ENCODE peak calls at places on chromosomes 13 and 19, in ten cellular contexts. P is stomach, E is HCT116, K is H1, M is vagina, Y is esophagus muscularis mucosa, Z is upper lobe of left lung, B is K562, F is transverse colon, A is endothelial cell of umbilical vein. G is an unnamed sample.

GRCh38 chr19:4373601-4374441 is 26.5 kb downstream of the SH3GL1 start:
- DNase-seq in M (no peak), P (no peak), K (no peak), F (no peak), E (no peak), B (no peak), A (no peak), Z (no peak), Y (no peak), G (no peak)

GRCh38 chr19:23273022-23273593 is 22.9 kb upstream of the ZNF724 start:
- DNase-seq in Y (no peak), Z (no peak), K (no peak), F (peak), B (no peak), A (no peak), E (no peak), M (no peak), P (no peak), G (no peak)

GRCh38 chr13:31742102-31742695 is 2.9 kb downstream of the RXFP2 start:
- DNase-seq in K (peak), F (peak), P (peak), M (no peak), E (peak), Y (no peak), A (peak), Z (peak), B (peak), G (peak)

GRCh38 chr13:96958286-96958891 is 35.9 kb downstream of the OXGR1 start:
- DNase-seq in A (peak), E (no peak), M (no peak), P (peak), Z (no peak), B (peak), Y (no peak), K (no peak), F (no peak), G (no peak)

GRCh38 chr19:42114412-42114811 is 17.8 kb downstream of the POU2F2 start:
- DNase-seq in K (no peak), A (no peak), E (no peak), F (peak), M (no peak), Z (no peak), Y (no peak), B (no peak), P (no peak), G (no peak)

GRCh38 chr13:68369739-68370138 is 1139.6 kb upstream of the PCDH9 start:
- DNase-seq in K (no peak), M (no peak), P (no peak), E (no peak), Z (no peak), A (no peak), B (no peak), Y (no peak), F (no peak), G (no peak)

GRCh38 chr19:45968626-45969025 is 5.0 kb downstream of the NOVA2 start:
- DNase-seq in M (no peak), A (no peak), B (no peak), Y (no peak), E (no peak), F (no peak), Z (no peak), K (no peak), P (no peak), G (no peak)

GRCh38 chr13:45851171-45851889 is at the start of gene SIAH3:
- DNase-seq in K (no peak), B (no peak), Y (no peak), F (no peak), M (no peak), P (no peak), A (peak), E (no peak), Z (no peak), G (no peak)

GRCh38 chr13:28621439-28621838 is 37.5 kb upstream of the POMP start:
- DNase-seq in A (no peak), F (no peak), P (no peak), Y (no peak), E (no peak), Z (no peak), K (no peak), B (no peak), M (no peak), G (no peak)

GRCh38 chr19:28961772-28962500 is 251.0 kb downstream of the UQCRFS1 start:
- DNase-seq in B (no peak), Z (no peak), E (no peak), F (no peak), P (no peak), M (no peak), A (no peak), Y (no peak), K (no peak), G (no peak)

GRCh38 chr19:44553478-44554171 is 24.1 kb upstream of the CEACAM20 start:
- DNase-seq in E (no peak), B (peak), F (no peak), Y (no peak), A (peak), K (no peak), P (no peak), M (no peak), Z (no peak), G (no peak)

GRCh38 chr19:56838930-56839664 is 1.4 kb downstream of the PEG3 start:
- DNase-seq in A (peak), Y (peak), F (peak), Z (peak), K (no peak), M (peak), E (no peak), P (peak), B (no peak), G (peak)

GRCh38 chr19:3857449-3858003 is 11.3 kb downstream of the ZFR2 start:
- DNase-seq in P (no peak), A (no peak), M (no peak), F (no peak), Y (no peak), E (no peak), K (no peak), Z (no peak), B (no peak), G (no peak)

GRCh38 chr13:41546372-41547252 is 89.3 kb downstream of the RGCC start:
- DNase-seq in P (no peak), A (no peak), E (no peak), K (no peak), B (no peak), M (no peak), F (no peak), Y (no peak), Z (no peak), G (no peak)

GRCh38 chr19:30307191-30307974 is 64.8 kb upstream of the ZNF536 start:
- DNase-seq in A (no peak), B (no peak), Z (no peak), E (no peak), M (no peak), F (no peak), K (no peak), Y (no peak), P (no peak), G (no peak)

GRCh38 chr13:26465514-26465913 is 92.0 kb upstream of the WASF3 start:
- DNase-seq in Z (no peak), A (no peak), M (no peak), Y (peak), F (no peak), B (no peak), P (no peak), E (no peak), K (no peak), G (no peak)

GRCh38 chr13:26469602-26470001 is 87.9 kb upstream of the WASF3 start:
- DNase-seq in Y (peak), M (peak), Z (no peak), E (no peak), B (no peak), P (no peak), A (no peak), F (no peak), K (no peak), G (no peak)

GRCh38 chr13:26468203-26468602 is 89.3 kb upstream of the WASF3 start:
- DNase-seq in B (no peak), F (no peak), E (no peak), A (no peak), M (peak), Z (no peak), P (no peak), K (no peak), Y (peak), G (no peak)

GRCh38 chr13:26463848-26464247 is 93.6 kb upstream of the WASF3 start:
- DNase-seq in M (no peak), E (no peak), Y (peak), F (no peak), K (no peak), A (no peak), Z (no peak), P (no peak), B (no peak), G (no peak)

DNA sequence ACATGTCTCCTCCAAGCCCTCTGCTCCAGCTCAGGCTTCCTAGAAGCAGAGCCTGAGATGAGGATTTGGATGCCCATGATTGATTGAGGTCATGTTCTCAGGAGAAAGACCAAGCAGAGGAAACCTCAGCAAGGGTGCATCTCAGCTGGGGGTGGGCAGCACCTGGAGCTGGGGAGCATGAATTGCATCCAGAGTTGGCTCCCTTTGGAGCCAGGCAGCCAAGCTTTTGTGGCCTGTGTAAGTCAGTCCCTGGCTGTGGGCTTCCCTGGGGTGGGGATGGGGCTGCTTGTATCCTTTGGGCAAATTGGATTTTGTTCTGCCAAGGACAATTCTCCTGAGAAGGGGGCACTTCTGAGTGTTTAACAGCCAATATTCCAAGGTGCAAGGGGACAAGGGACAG is 91.5 kb upstream of the WASF3 start:
- DNase-seq in K (no peak), E (no peak), M (no peak), F (no peak), A (no peak), Z (no peak), B (no peak), Y (no peak), P (no peak), G (no peak)
- H3K27ac ChIP-seq in K (no peak), E (no peak), M (no peak), F (no peak), A (no peak), Z (no peak), B (no peak), Y (no peak), P (no peak), G (no peak)

DNA sequence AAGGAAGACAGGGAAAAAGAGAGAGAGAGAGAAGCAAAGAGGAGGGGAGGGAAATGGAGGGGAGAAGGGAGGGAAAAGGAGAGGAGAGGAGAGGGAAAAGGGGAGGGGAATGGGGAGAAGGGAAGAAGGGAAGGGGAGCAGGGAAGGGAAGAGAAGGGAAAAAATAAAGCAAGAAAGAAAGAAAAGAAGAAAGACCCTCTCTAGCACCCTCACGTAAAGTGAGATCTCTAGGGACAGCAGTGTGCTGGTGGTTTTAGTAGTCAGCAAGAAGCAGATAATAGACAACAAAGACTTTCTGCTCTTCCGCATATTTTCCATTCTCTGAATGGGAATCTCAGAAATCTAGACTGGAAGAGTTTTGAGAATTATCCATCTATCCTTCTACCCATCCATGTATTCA is 201.8 kb upstream of the RFC3 start:
- DNase-seq in P (no peak), B (no peak), K (no peak), Z (no peak), F (no peak), E (no peak), Y (peak), A (no peak), M (no peak), G (no peak)
- TF ChIP-seq POLR2AphosphoS5 in P (no peak), B (no peak), K (no peak), Z (no peak), F (no peak), E (no peak), Y (no peak), A (no peak), M (no peak), G (no peak)

DNA sequence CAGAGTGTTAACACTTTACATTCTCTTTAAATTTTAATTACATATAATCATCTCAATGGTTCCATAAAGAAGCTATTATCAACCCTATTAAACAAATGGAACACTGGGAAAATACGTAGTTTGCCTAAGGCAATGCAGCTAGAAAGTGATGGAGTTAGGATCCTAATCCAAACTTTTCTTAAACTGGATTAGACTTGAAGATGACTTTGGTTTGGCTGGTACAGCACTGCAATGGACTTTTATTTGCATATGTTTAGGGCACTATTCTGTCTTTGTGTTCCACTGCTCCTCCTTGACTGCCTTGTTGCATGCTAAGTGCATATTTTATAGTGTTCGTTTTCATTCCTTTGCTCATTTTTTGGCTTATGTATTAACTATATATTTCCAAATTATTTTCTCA is 133.5 kb upstream of the UFM1 start:
- DNase-seq in A (no peak), Y (no peak), K (no peak), F (no peak), B (no peak), E (no peak), Z (no peak), P (no peak), M (no peak), G (no peak)
- TF ChIP-seq POLR2A in A (no peak), Y (no peak), K (no peak), F (no peak), B (no peak), E (no peak), Z (no peak), P (no peak), M (no peak), G (no peak)

GRCh38 chr19:1647664-1648155 is 4.7 kb downstream of the TCF3 start:
- DNase-seq in B (no peak), F (no peak), P (no peak), M (no peak), A (no peak), K (no peak), Y (no peak), E (no peak), Z (no peak), G (no peak)
- H3K27ac ChIP-seq in B (no peak), F (peak), P (no peak), M (no peak), A (no peak), K (no peak), Y (no peak), E (no peak), Z (no peak), G (no peak)

GRCh38 chr19:50414850-50415660 is 3.7 kb upstream of the SPIB start:
- DNase-seq in B (peak), P (peak), Z (peak), E (peak), K (peak), M (no peak), Y (no peak), A (peak), F (peak), G (peak)
- TF ChIP-seq POLR2AphosphoS5 in B (peak), P (peak), Z (no peak), E (no peak), K (peak), M (no peak), Y (peak), A (no peak), F (no peak), G (no peak)

DNA sequence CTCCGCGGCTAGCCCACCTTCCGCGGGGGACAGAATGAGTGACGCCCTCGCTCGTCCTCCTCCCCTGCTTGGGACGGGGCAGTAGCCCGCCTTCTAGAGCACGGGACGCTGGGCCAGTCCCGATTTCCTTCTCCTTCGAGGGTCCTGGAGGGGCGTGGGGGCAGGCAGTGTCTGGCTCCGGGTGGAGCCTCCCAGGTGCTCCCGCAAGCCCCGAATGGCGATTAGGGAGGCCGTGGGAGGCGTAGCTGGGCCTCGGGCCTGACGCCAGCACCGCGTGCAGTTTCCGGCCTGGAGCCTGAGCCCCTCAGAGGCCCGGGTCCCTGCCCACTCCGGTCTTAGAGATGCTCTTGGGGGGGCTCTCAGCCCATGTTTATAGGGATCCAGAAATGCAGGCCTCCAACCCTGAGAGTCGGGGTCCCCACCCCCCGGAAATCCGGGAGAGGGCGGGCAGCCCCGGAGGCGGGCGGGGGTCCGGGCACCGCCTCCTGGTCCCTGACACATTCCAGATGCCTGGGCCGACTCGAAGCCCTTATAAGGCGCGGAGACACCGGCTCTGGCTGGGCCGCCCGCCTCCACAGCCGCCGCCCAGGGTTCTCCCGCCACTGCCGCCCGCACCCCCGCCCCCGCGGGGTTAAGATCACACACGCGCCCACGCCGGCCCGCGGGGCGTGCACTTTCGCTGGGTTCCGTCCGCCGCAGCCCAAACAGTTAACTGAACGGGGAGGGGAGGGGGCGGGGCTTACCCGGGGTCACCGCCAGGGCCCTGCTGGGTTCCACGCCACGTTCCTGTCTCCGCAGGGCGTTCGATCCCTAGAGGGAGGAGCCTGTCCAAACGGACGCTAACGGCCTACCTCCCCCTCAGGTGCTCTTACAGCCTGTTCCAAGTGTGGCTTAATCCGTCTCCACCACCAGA is 1.5 kb downstream of the MYADM start:
- DNase-seq in Y (peak), F (peak), A (peak), P (peak), Z (peak), E (peak), M (peak), K (no peak), B (peak), G (peak)
- TF ChIP-seq POLR2A in Y (peak), F (peak), A (peak), P (peak), Z (no peak), E (no peak), M (peak), K (peak), B (peak), G (peak)

GRCh38 chr13:110866491-110867170 is 48.2 kb downstream of the ANKRD10 start:
- DNase-seq in P (no peak), Z (no peak), Y (no peak), K (no peak), M (no peak), E (no peak), F (no peak), A (no peak), B (no peak), G (no peak)
- H3K27ac ChIP-seq in P (no peak), Z (no peak), Y (no peak), K (no peak), M (no peak), E (no peak), F (no peak), A (no peak), B (no peak), G (no peak)

G was measured in breast epithelium.